ENCODE peak calls at places on chromosomes 7 and 10, in eight cellular contexts. X is right lobe of liver, Y is sigmoid colon, A is left lung, J is psoas muscle, Q is uterus, B is fibroblast of pulmonary artery, P is IMR-90. F is an unnamed sample.

GRCh38 chr7:27555670-27556069 is 107.0 kb downstream of the HIBADH start:
- DNase-seq in X (no peak), Y (no peak), A (no peak), J (no peak), Q (no peak), B (no peak), P (no peak), F (no peak)

GRCh38 chr7:28018446-28018845 is 162.1 kb downstream of the JAZF1 start:
- DNase-seq in X (no peak), Y (no peak), A (no peak), J (no peak), Q (no peak), B (no peak), P (peak), F (no peak)

GRCh38 chr10:72171175-72171630 is 44.6 kb upstream of the ANAPC16 start:
- DNase-seq in X (no peak), Y (no peak), A (peak), J (no peak), Q (no peak), B (peak), P (peak), F (peak)

GRCh38 chr10:72375173-72375572 is 20.5 kb upstream of the DNAJB12 start:
- DNase-seq in X (no peak), Y (no peak), A (no peak), J (no peak), Q (no peak), B (peak), P (peak), F (no peak)

GRCh38 chr10:117074621-117075020 is 63.4 kb downstream of the VAX1 start:
- DNase-seq in X (no peak), Y (no peak), A (no peak), J (no peak), Q (no peak), B (no peak), P (no peak), F (peak)

GRCh38 chr7:103795787-103796186 is 193.7 kb downstream of the RELN start:
- DNase-seq in X (no peak), Y (no peak), A (no peak), J (no peak), Q (no peak), B (no peak), P (no peak), F (no peak)

GRCh38 chr10:129809841-129810240 is 154.2 kb downstream of the EBF3 start:
- DNase-seq in X (no peak), Y (no peak), A (no peak), J (no peak), Q (no peak), B (no peak), P (no peak), F (no peak)

GRCh38 chr7:108650487-108650886 is 80.8 kb downstream of the DNAJB9 start:
- DNase-seq in X (no peak), Y (no peak), A (no peak), J (no peak), Q (no peak), B (peak), P (peak), F (peak)

GRCh38 chr7:33423646-33424020 is 294.3 kb downstream of the BBS9 start:
- DNase-seq in X (no peak), Y (no peak), A (no peak), J (no peak), Q (no peak), B (peak), P (no peak), F (peak)

GRCh38 chr7:76358053-76358477 is 726 bp downstream of the YWHAG start:
- DNase-seq in X (peak), Y (peak), A (peak), J (peak), Q (peak), B (no peak), P (peak), F (peak)

GRCh38 chr7:83732305-83732704 is 83.4 kb upstream of the SEMA3E start:
- DNase-seq in X (no peak), Y (no peak), A (no peak), J (no peak), Q (no peak), B (no peak), P (no peak), F (no peak)

GRCh38 chr7:140229101-140229525 is 52.3 kb upstream of the KDM7A start:
- DNase-seq in X (no peak), Y (no peak), A (no peak), J (no peak), Q (no peak), B (no peak), P (no peak), F (no peak)

GRCh38 chr7:129258649-129259389 is 34.0 kb downstream of the AHCYL2 start:
- DNase-seq in X (no peak), Y (no peak), A (no peak), J (no peak), Q (no peak), B (no peak), P (no peak), F (peak)

GRCh38 chr7:100465702-100466311 is 1.7 kb upstream of the SPACDR start:
- DNase-seq in X (peak), Y (peak), A (peak), J (peak), Q (peak), B (peak), P (peak), F (peak)

GRCh38 chr10:72334832-72335393 is 19.8 kb downstream of the DNAJB12 start:
- DNase-seq in X (peak), Y (peak), A (peak), J (peak), Q (peak), B (peak), P (peak), F (peak)

GRCh38 chr10:31272841-31273240 is 46.2 kb upstream of the ZEB1 start:
- DNase-seq in X (no peak), Y (no peak), A (no peak), J (no peak), Q (no peak), B (peak), P (no peak), F (no peak)

GRCh38 chr7:17039372-17039771 is 157.6 kb upstream of the AGR3 start:
- DNase-seq in X (no peak), Y (no peak), A (no peak), J (no peak), Q (no peak), B (no peak), P (no peak), F (no peak)

GRCh38 chr10:95303535-95303934 is 12.7 kb upstream of the PDLIM1 start:
- DNase-seq in X (no peak), Y (no peak), A (no peak), J (no peak), Q (no peak), B (peak), P (peak), F (no peak)

GRCh38 chr10:104441601-104442000 is 88.0 kb downstream of the CFAP58 start:
- DNase-seq in X (no peak), Y (no peak), A (no peak), J (no peak), Q (no peak), B (peak), P (peak), F (peak)

GRCh38 chr7:77439572-77439971 is 23.4 kb upstream of the GSAP start:
- DNase-seq in X (no peak), Y (no peak), A (peak), J (peak), Q (no peak), B (no peak), P (no peak), F (peak)

GRCh38 chr10:80497187-80498038 is 40.3 kb upstream of the SH2D4B start:
- DNase-seq in X (peak), Y (peak), A (peak), J (peak), Q (peak), B (peak), P (peak), F (peak)

GRCh38 chr7:81501220-81501619 is 268.6 kb downstream of the HGF start:
- DNase-seq in X (no peak), Y (no peak), A (no peak), J (no peak), Q (no peak), B (peak), P (peak), F (peak)

GRCh38 chr7:129480674-129481363 is 21.5 kb upstream of the SMKR1 start:
- DNase-seq in X (no peak), Y (no peak), A (no peak), J (no peak), Q (no peak), B (no peak), P (peak), F (no peak)

GRCh38 chr10:28710227-28710889 is 33.0 kb downstream of the BAMBI start:
- DNase-seq in X (no peak), Y (no peak), A (no peak), J (no peak), Q (no peak), B (no peak), P (no peak), F (no peak)
- TF ChIP-seq CTCF in X (no peak), Y (no peak), A (no peak), J (no peak), Q (no peak), B (no peak), P (no peak), F (no peak)

GRCh38 chr10:102450374-102451104 is 804 bp downstream of the C10orf95 start:
- DNase-seq in X (peak), Y (peak), A (peak), J (peak), Q (peak), B (peak), P (peak), F (peak)

GRCh38 chr10:102452672-102453340 is 1.5 kb upstream of the C10orf95 start:
- DNase-seq in X (no peak), Y (peak), A (peak), J (peak), Q (no peak), B (peak), P (peak), F (peak)

GRCh38 chr10:102451105-102451969 is at the start of gene C10orf95:
- DNase-seq in X (no peak), Y (no peak), A (peak), J (no peak), Q (no peak), B (no peak), P (no peak), F (peak)

GRCh38 chr10:102450124-102450373 is 1.3 kb downstream of the C10orf95 start:
- DNase-seq in X (no peak), Y (no peak), A (no peak), J (no peak), Q (no peak), B (no peak), P (no peak), F (no peak)

GRCh38 chr10:102449321-102450123 is 1.8 kb downstream of the C10orf95 start:
- DNase-seq in X (peak), Y (peak), A (peak), J (peak), Q (peak), B (peak), P (no peak), F (peak)
- H3K4me3 ChIP-seq in X (peak), Y (peak), A (peak), J (peak), Q (peak), B (peak), P (peak), F (peak)

GRCh38 chr7:131625817-131626372 is 69.5 kb upstream of the PODXL start:
- DNase-seq in X (no peak), Y (no peak), A (no peak), J (peak), Q (peak), B (peak), P (peak), F (peak)
- TF ChIP-seq CTCF in X (no peak), Y (no peak), A (no peak), J (no peak), Q (no peak), B (no peak), P (peak), F (no peak)

GRCh38 chr7:92717601-92717981 is 118.8 kb downstream of the CDK6 start:
- DNase-seq in X (no peak), Y (no peak), A (no peak), J (no peak), Q (no peak), B (no peak), P (peak), F (peak)

GRCh38 chr7:92715963-92716362 is 120.4 kb downstream of the CDK6 start:
- DNase-seq in X (no peak), Y (no peak), A (no peak), J (no peak), Q (no peak), B (no peak), P (no peak), F (no peak)

GRCh38 chr7:92714767-92715166 is 121.6 kb downstream of the CDK6 start:
- DNase-seq in X (no peak), Y (no peak), A (no peak), J (no peak), Q (no peak), B (no peak), P (no peak), F (no peak)

GRCh38 chr7:92717982-92718716 is 118.2 kb downstream of the CDK6 start:
- DNase-seq in X (no peak), Y (peak), A (peak), J (peak), Q (peak), B (peak), P (peak), F (peak)

GRCh38 chr7:92716825-92717580 is 119.4 kb downstream of the CDK6 start:
- DNase-seq in X (no peak), Y (no peak), A (no peak), J (no peak), Q (no peak), B (no peak), P (no peak), F (peak)
- H3K4me3 ChIP-seq in X (no peak), Y (no peak), A (no peak), J (peak), Q (no peak), B (no peak), P (no peak), F (no peak)

GRCh38 chr10:49407552-49408137 is 11.8 kb upstream of the DRGX start:
- DNase-seq in X (peak), Y (no peak), A (peak), J (peak), Q (peak), B (peak), P (peak), F (peak)
- TF ChIP-seq CTCF in X (peak), Y (peak), A (peak), J (peak), Q (peak), B (peak), P (peak), F (peak)

GRCh38 chr7:105268056-105268455 is 120.7 kb downstream of the SRPK2 start:
- DNase-seq in X (no peak), Y (no peak), A (no peak), J (no peak), Q (no peak), B (peak), P (peak), F (peak)

GRCh38 chr7:105270117-105270516 is 118.6 kb downstream of the SRPK2 start:
- DNase-seq in X (no peak), Y (no peak), A (no peak), J (no peak), Q (no peak), B (no peak), P (no peak), F (peak)

GRCh38 chr7:105267244-105267643 is 121.5 kb downstream of the SRPK2 start:
- DNase-seq in X (no peak), Y (no peak), A (no peak), J (no peak), Q (no peak), B (no peak), P (peak), F (no peak)

GRCh38 chr7:105268511-105269392 is 120.0 kb downstream of the SRPK2 start:
- DNase-seq in X (no peak), Y (no peak), A (no peak), J (no peak), Q (no peak), B (peak), P (peak), F (peak)

GRCh38 chr7:105269397-105269796 is 119.3 kb downstream of the SRPK2 start:
- DNase-seq in X (no peak), Y (no peak), A (no peak), J (no peak), Q (no peak), B (no peak), P (no peak), F (no peak)
- H3K4me3 ChIP-seq in X (peak), Y (peak), A (peak), J (peak), Q (peak), B (peak), P (peak), F (peak)

F was measured in epithelial cell of esophagus.